ENCODE peak calls at places on chromosome 3, in four cellular contexts. Q is transverse colon, Z is H1, S is breast epithelium. D is an unnamed sample.

GRCh38 chr3:30437172-30437571 is 169.2 kb upstream of the TGFBR2 start:
- DNase-seq in Q (peak; percentile 11), Z (no peak), S (no peak), D (no peak)

GRCh38 chr3:8837172-8837571 is 67.8 kb upstream of the OXTR start:
- DNase-seq in Q (no peak), Z (no peak), S (no peak), D (no peak)

GRCh38 chr3:31035681-31036080 is 141.2 kb upstream of the GADL1 start:
- DNase-seq in Q (no peak), Z (no peak), S (no peak), D (no peak)

GRCh38 chr3:25582242-25582641 is 82.5 kb downstream of the TOP2B start:
- DNase-seq in Q (no peak), Z (no peak), S (no peak), D (no peak)

GRCh38 chr3:156509209-156510174 is 45.4 kb downstream of the SSR3 start:
- DNase-seq in Q (no peak), Z (no peak), S (no peak), D (no peak)

GRCh38 chr3:184643442-184643841 is 68.4 kb downstream of the MAGEF1 start:
- DNase-seq in Q (no peak), Z (no peak), S (no peak), D (no peak)

GRCh38 chr3:87082806-87083440 is 92.0 kb upstream of the VGLL3 start:
- DNase-seq in Q (no peak), Z (peak; percentile 45), S (no peak), D (no peak)

GRCh38 chr3:151015762-151016161 is 43.2 kb upstream of the CLRN1 start:
- DNase-seq in Q (no peak), Z (no peak), S (no peak), D (no peak)

GRCh38 chr3:87350367-87351199 is 74.2 kb upstream of the POU1F1 start:
- DNase-seq in Q (no peak), Z (no peak), S (no peak), D (no peak)

GRCh38 chr3:146543461-146544012 is 870 bp downstream of the PLSCR1 start:
- DNase-seq in Q (no peak), Z (no peak), S (no peak), D (no peak)

GRCh38 chr3:195102609-195103467 is 168.1 kb downstream of the XXYLT1 start:
- DNase-seq in Q (peak; percentile 55), Z (no peak), S (no peak), D (no peak)

GRCh38 chr3:55591893-55592292 is 104.8 kb upstream of the WNT5A start:
- DNase-seq in Q (no peak), Z (no peak), S (no peak), D (no peak)

GRCh38 chr3:67018789-67019525 is 20.9 kb downstream of the KBTBD8 start:
- DNase-seq in Q (no peak), Z (no peak), S (no peak), D (no peak)

GRCh38 chr3:89227634-89228033 is 120.2 kb downstream of the EPHA3 start:
- DNase-seq in Q (no peak), Z (no peak), S (no peak), D (no peak)

GRCh38 chr3:169026543-169027181 is 636.9 kb downstream of the MECOM start:
- DNase-seq in Q (no peak), Z (no peak), S (no peak), D (no peak)

GRCh38 chr3:194587438-194587931 is 45.7 kb downstream of the TMEM44 start:
- DNase-seq in Q (no peak), Z (no peak), S (no peak), D (no peak)

GRCh38 chr3:66478923-66479322 is 21.9 kb downstream of the LRIG1 start:
- DNase-seq in Q (peak; percentile 58), Z (no peak), S (no peak), D (no peak)

GRCh38 chr3:107068980-107069379 is 308.3 kb upstream of the CCDC54 start:
- DNase-seq in Q (no peak), Z (no peak), S (no peak), D (no peak)

GRCh38 chr3:148023994-148024393 is 614.8 kb downstream of the ZIC1 start:
- DNase-seq in Q (no peak), Z (no peak), S (no peak), D (no peak)

GRCh38 chr3:154060606-154061380 is 60.4 kb upstream of the ARHGEF26 start:
- DNase-seq in Q (no peak), Z (no peak), S (no peak), D (no peak)

GRCh38 chr3:170603770-170604510 is 18.1 kb upstream of the SLC7A14 start:
- DNase-seq in Q (no peak), Z (no peak), S (no peak), D (no peak)

GRCh38 chr3:143327388-143327787 is 207.8 kb downstream of the CHST2 start:
- DNase-seq in Q (no peak), Z (no peak), S (no peak), D (no peak)

GRCh38 chr3:111762535-111762934 is 96.5 kb upstream of the PHLDB2 start:
- DNase-seq in Q (no peak), Z (no peak), S (no peak), D (no peak)

GRCh38 chr3:115100172-115100571 is 46.9 kb downstream of the ZBTB20 start:
- DNase-seq in Q (no peak), Z (no peak), S (no peak), D (no peak)

GRCh38 chr3:11847607-11848006 is 922 bp upstream of the TAMM41 start:
- DNase-seq in Q (no peak), Z (no peak), S (no peak), D (no peak)

GRCh38 chr3:2635511-2635910 is 474.7 kb downstream of the IL5RA start:
- DNase-seq in Q (no peak), Z (no peak), S (no peak), D (no peak)

GRCh38 chr3:105497381-105497780 is 130.7 kb downstream of the ALCAM start:
- DNase-seq in Q (no peak), Z (no peak), S (no peak), D (no peak)

GRCh38 chr3:131216801-131217200 is 164.8 kb upstream of the NUDT16 start:
- DNase-seq in Q (no peak), Z (no peak), S (no peak), D (peak; percentile 25)

GRCh38 chr3:27278391-27279055 is 90.7 kb downstream of the NEK10 start:
- DNase-seq in Q (no peak), Z (no peak), S (no peak), D (no peak)

GRCh38 chr3:170511371-170511770 is 74.5 kb downstream of the SLC7A14 start:
- DNase-seq in Q (no peak), Z (no peak), S (no peak), D (no peak)

GRCh38 chr3:184742676-184743135 is 30.8 kb upstream of the MAGEF1 start:
- DNase-seq in Q (no peak), Z (no peak), S (peak; percentile 12), D (peak; percentile 13)

GRCh38 chr3:78076379-78076778 is 1036.5 kb downstream of the ROBO2 start:
- DNase-seq in Q (no peak), Z (no peak), S (no peak), D (no peak)

GRCh38 chr3:109073116-109073515 is 44.8 kb downstream of the MORC1 start:
- DNase-seq in Q (no peak), Z (no peak), S (no peak), D (no peak)

GRCh38 chr3:58062469-58062868 is 54.2 kb downstream of the FLNB start:
- DNase-seq in Q (no peak), Z (no peak), S (no peak), D (no peak)

GRCh38 chr3:194346621-194347020 is 4.5 kb downstream of the CPN2 start:
- DNase-seq in Q (no peak), Z (no peak), S (no peak), D (no peak)

GRCh38 chr3:71530903-71531535 is 52.5 kb downstream of the FOXP1 start:
- DNase-seq in Q (no peak), Z (no peak), S (no peak), D (no peak)

GRCh38 chr3:30655187-30655812 is 48.9 kb downstream of the TGFBR2 start:
- DNase-seq in Q (no peak), Z (no peak), S (no peak), D (no peak)

GRCh38 chr3:161977063-161977462 is 480.5 kb downstream of the OTOL1 start:
- DNase-seq in Q (no peak), Z (no peak), S (no peak), D (no peak)

GRCh38 chr3:28343144-28343543 is 5.4 kb upstream of the ZCWPW2 start:
- DNase-seq in Q (no peak), Z (no peak), S (no peak), D (no peak)
- H3K4me3 ChIP-seq in Q (no peak overlapping the region), Z (no peak overlapping the region), S (no peak overlapping the region), D (no peak overlapping the region)

GRCh38 chr3:98525494-98525893 is 2.8 kb upstream of the CLDND1 start:
- DNase-seq in Q (no peak), Z (no peak), S (no peak), D (no peak)
- TF ChIP-seq POLR2A in Q (no peak), Z (no peak), S (no peak), D (no peak)

DNA sequence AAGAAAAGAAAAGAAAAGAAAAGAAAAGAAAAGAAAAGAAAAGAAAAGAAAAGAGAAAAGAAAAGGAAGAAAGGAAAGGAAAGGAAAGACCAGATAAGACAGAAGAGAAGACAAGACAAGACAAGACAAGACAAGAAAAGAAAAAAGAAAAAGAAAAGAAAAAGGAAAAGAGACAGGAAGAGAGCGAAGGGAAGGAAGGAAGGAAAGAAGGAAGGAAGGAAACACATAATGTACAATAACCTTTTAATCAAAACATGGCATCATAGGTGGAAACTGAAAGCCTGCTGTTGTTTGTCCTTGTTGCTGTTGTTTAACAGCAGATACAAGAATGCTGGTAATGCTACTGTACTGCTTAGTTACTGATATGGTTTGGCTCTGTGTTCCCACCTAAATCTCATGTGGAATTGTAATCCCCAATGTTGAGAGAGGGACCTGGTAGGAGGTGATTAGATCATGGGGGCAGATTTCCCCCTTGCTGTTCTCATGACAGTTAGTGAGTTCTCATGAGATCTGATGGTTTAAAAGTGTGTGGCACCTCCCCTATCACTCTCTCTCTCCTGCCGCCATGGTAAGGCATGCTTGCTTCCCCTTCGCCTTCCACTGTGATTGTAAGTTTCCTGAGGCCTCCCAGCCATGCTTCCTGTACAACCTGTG is 67.3 kb downstream of the MCF2L2 start:
- DNase-seq in Q (no peak), Z (no peak), S (no peak), D (no peak)
- TF ChIP-seq POLR2AphosphoS5 in Q (no peak), Z (no peak), S (no peak), D (no peak)

GRCh38 chr3:134359121-134360010 is 14.9 kb downstream of the AMOTL2 start:
- DNase-seq in Q (no peak), Z (no peak), S (no peak), D (no peak)
- H3K4me3 ChIP-seq in Q (no peak overlapping the region), Z (no peak overlapping the region), S (no peak overlapping the region), D (no peak overlapping the region)

DNA sequence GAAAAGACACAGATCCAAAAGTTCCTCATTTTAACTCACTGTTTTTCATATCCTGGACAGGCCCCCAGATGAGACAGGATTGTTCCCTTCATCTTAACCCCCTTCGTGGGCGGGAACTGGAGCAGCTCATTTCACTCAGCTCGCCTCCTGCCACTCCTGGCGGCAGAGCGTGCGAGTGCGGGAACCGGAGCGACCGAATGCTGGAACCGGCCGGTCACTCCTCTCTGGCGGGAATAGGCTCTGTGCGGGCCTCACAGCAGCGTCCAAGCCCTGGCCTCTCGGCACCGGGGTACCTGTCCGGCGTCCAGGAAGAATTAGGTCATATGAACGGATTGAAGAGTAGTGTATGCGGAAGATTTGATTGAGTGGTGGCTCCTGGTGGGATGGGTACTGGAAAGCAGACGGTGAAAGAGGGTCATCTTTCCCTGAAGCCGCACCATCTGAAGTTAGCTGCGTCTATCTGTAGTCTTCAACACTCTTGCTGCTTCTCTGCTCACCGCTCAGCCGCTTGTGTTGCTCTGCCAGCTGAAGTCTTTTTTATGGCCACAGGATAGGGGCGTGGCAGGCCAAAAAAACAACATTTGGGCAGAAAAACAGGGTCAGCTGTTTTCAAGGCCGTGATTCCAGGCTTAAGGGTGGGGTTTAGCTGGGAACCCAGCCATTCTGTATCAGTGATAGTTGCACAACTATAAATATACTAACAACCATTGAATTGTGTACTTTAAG is 42.3 kb upstream of the FXR1 start:
- DNase-seq in Q (peak; percentile 9), Z (peak; percentile 73), S (no peak), D (no peak)
- TF ChIP-seq POLR2A in Q (no peak), Z (peak; percentile 52), S (no peak), D (no peak)